ENCODE peak calls at places on chromosomes 5 and 9, in seven cellular contexts. C is ovary, W is H1, X is WERI-Rb-1, L is breast epithelium, A is SJCRH30, U is neuronal stem cell. N is an unnamed sample.

GRCh38 chr9:14942037-14942436 is 31.8 kb upstream of the FREM1 start:
- DNase-seq in C (no peak), W (no peak), X (no peak), L (no peak), A (no peak), U (no peak), N (no peak)

GRCh38 chr5:113090336-113091106 is 113.9 kb downstream of the DCP2 start:
- DNase-seq in C (peak; percentile 52), W (no peak), X (no peak), L (no peak), A (peak; percentile 72), U (no peak), N (no peak)

GRCh38 chr9:36721846-36722588 is 149.3 kb downstream of the MELK start:
- DNase-seq in C (peak; percentile 29), W (no peak), X (no peak), L (no peak), A (peak; percentile 28), U (no peak), N (no peak)

GRCh38 chr9:80049096-80049495 is 477.3 kb downstream of the TLE4 start:
- DNase-seq in C (no peak), W (no peak), X (no peak), L (no peak), A (no peak), U (no peak), N (peak; percentile 22)

GRCh38 chr5:138466058-138466899 is 1.0 kb downstream of the EGR1 start:
- DNase-seq in C (no peak), W (no peak), X (no peak), L (no peak), A (peak; percentile 17), U (no peak), N (peak; percentile 73)

GRCh38 chr5:95794070-95794516 is 28.4 kb downstream of the GLRX start:
- DNase-seq in C (no peak), W (no peak), X (no peak), L (no peak), A (no peak), U (no peak), N (no peak)

GRCh38 chr9:15155826-15156225 is 151.2 kb downstream of the TTC39B start:
- DNase-seq in C (no peak), W (no peak), X (no peak), L (no peak), A (peak; percentile 59), U (no peak), N (no peak)

GRCh38 chr5:127293373-127293772 is 2.8 kb downstream of the MEGF10 start:
- DNase-seq in C (no peak), W (no peak), X (no peak), L (no peak), A (no peak), U (no peak), N (no peak)

GRCh38 chr9:6428940-6429889 is 16.2 kb downstream of the UHRF2 start:
- DNase-seq in C (no peak), W (no peak), X (no peak), L (no peak), A (no peak), U (no peak), N (no peak)

GRCh38 chr5:151549713-151550112 is 41.4 kb downstream of the FAT2 start:
- DNase-seq in C (no peak), W (no peak), X (no peak), L (no peak), A (no peak), U (no peak), N (no peak)

GRCh38 chr9:79185866-79186265 is 385.9 kb upstream of the TLE4 start:
- DNase-seq in C (no peak), W (no peak), X (no peak), L (no peak), A (no peak), U (no peak), N (no peak)

GRCh38 chr5:53424691-53425597 is 55.5 kb upstream of the FST start:
- DNase-seq in C (no peak), W (no peak), X (no peak), L (no peak), A (peak; percentile 22), U (no peak), N (no peak)

GRCh38 chr9:93108301-93109041 is 12.5 kb downstream of the CARD19 start:
- DNase-seq in C (peak; percentile 26), W (no peak), X (no peak), L (no peak), A (no peak), U (no peak), N (peak; percentile 37)

GRCh38 chr5:103829585-103829984 is 267.0 kb upstream of the NUDT12 start:
- DNase-seq in C (no peak), W (no peak), X (peak; percentile 26), L (no peak), A (no peak), U (no peak), N (peak; percentile 27)

GRCh38 chr9:132042324-132042723 is 37.3 kb downstream of the MED27 start:
- DNase-seq in C (no peak), W (no peak), X (no peak), L (no peak), A (peak; percentile 36), U (no peak), N (no peak)

GRCh38 chr5:38011641-38012188 is 171.9 kb upstream of the GDNF start:
- DNase-seq in C (no peak), W (no peak), X (no peak), L (no peak), A (no peak), U (no peak), N (no peak)

GRCh38 chr5:43638556-43638955 is 35.6 kb downstream of the NNT start:
- DNase-seq in C (no peak), W (no peak), X (no peak), L (no peak), A (no peak), U (no peak), N (no peak)

GRCh38 chr5:74544811-74545210 is 95.7 kb downstream of the ENC1 start:
- DNase-seq in C (no peak), W (no peak), X (no peak), L (no peak), A (no peak), U (no peak), N (no peak)

GRCh38 chr9:74821636-74822035 is 66.1 kb downstream of the TRPM6 start:
- DNase-seq in C (no peak), W (no peak), X (no peak), L (no peak), A (peak; percentile 58), U (no peak), N (no peak)

GRCh38 chr9:126775926-126776325 is 28.9 kb upstream of the ZBTB43 start:
- DNase-seq in C (no peak), W (no peak), X (no peak), L (no peak), A (no peak), U (no peak), N (no peak)

GRCh38 chr5:154780128-154780527 is 25.0 kb downstream of the LARP1 start:
- DNase-seq in C (no peak), W (no peak), X (no peak), L (no peak), A (no peak), U (no peak), N (no peak)

GRCh38 chr5:62306494-62307363 is 723 bp downstream of the KIF2A start:
- DNase-seq in C (no peak), W (no peak), X (peak; percentile 42), L (peak; percentile 55), A (peak; percentile 61), U (no peak), N (peak; percentile 71)

GRCh38 chr5:41763096-41763495 is 107.1 kb downstream of the OXCT1 start:
- DNase-seq in C (no peak), W (no peak), X (no peak), L (no peak), A (peak; percentile 89), U (no peak), N (no peak)

GRCh38 chr5:102807878-102808502 is 52.9 kb downstream of the PAM start:
- DNase-seq in C (no peak), W (no peak), X (no peak), L (no peak), A (peak; percentile 53), U (peak; percentile 15), N (peak; percentile 19)

GRCh38 chr5:116454417-116454927 is 120.2 kb downstream of the SEMA6A start:
- DNase-seq in C (no peak), W (no peak), X (no peak), L (no peak), A (peak; percentile 94), U (no peak), N (no peak)

GRCh38 chr5:138951986-138952735 is 77.0 kb upstream of the LRRTM2 start:
- DNase-seq in C (no peak), W (no peak), X (no peak), L (no peak), A (no peak), U (no peak), N (no peak)

GRCh38 chr5:141704782-141705297 is 22.8 kb upstream of the ARAP3 start:
- DNase-seq in C (no peak), W (no peak), X (no peak), L (no peak), A (no peak), U (no peak), N (no peak)

GRCh38 chr5:129419292-129419691 is 40.8 kb upstream of the ADAMTS19 start:
- DNase-seq in C (no peak), W (no peak), X (no peak), L (no peak), A (no peak), U (no peak), N (no peak)

GRCh38 chr5:178463321-178464155 is 126.7 kb downstream of the COL23A1 start:
- DNase-seq in C (no peak), W (no peak), X (no peak), L (no peak), A (no peak), U (no peak), N (peak; percentile 23)

DNA sequence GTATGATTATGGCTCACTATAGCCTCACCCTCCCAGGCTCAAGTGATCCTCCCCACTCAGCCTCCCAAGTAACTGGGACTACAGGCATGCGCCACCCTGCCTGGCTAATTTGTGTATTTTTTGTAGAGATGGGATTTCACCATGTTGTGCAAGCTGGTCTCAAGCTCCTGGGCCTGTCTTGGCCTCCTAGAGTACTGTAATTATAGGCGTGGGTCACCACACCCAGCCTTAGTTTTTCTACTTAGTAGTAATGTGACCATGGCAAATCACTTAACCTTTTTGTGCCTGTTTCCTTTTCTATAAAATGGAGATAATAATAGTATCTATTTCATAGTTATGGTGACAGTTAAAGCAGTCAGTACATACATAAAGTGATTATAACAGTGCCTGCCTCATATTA is 22.2 kb downstream of the GLE1 start:
- DNase-seq in C (no peak), W (no peak), X (no peak), L (no peak), A (no peak), U (no peak), N (no peak)
- H3K36me3 ChIP-seq in C (no peaks in the 10 kb centered on the region), W (peaks cover 11% of the 10 kb centered on the region), X (peaks cover 67% of the 10 kb centered on the region), L (no peaks in the 10 kb centered on the region), A (peaks cover 46% of the 10 kb centered on the region), U (peaks cover 80% of the 10 kb centered on the region), N (peaks cover 6% of the 10 kb centered on the region)

GRCh38 chr9:89602978-89603628 is 1.7 kb upstream of the GADD45G start:
- DNase-seq in C (peak; percentile 93), W (peak; percentile 86), X (peak; percentile 95), L (peak; percentile 90), A (peak; percentile 97), U (peak; percentile 84), N (peak; percentile 87)
- H3K4me3 ChIP-seq in C (peak overlapping the region; percentile 74), W (peak overlapping the region; percentile 86), X (peak overlapping the region; percentile 97), L (peak overlapping the region; percentile 65), A (peak overlapping the region; percentile 97), U (no peak overlapping the region), N (peak overlapping the region; percentile 38)

GRCh38 chr9:133369419-133369818 is 6.4 kb downstream of the SURF4 start:
- DNase-seq in C (no peak), W (no peak), X (no peak), L (no peak), A (no peak), U (no peak), N (no peak)
- H3K36me3 ChIP-seq in C (no peaks in the 10 kb centered on the region), W (peaks cover 32% of the 10 kb centered on the region), X (peaks cover 71% of the 10 kb centered on the region), L (no peaks in the 10 kb centered on the region), A (peaks cover 47% of the 10 kb centered on the region), U (peaks cover 94% of the 10 kb centered on the region), N (peaks cover 42% of the 10 kb centered on the region)

GRCh38 chr5:177310332-177310731 is 1.4 kb downstream of the MXD3 start:
- DNase-seq in C (no peak), W (no peak), X (no peak), L (peak; percentile 48), A (no peak), U (no peak), N (no peak)
- H3K4me3 ChIP-seq in C (no peak overlapping the region), W (peak overlapping the region; percentile 64), X (no peak overlapping the region), L (no peak overlapping the region), A (peak overlapping the region; percentile 98), U (no peak overlapping the region), N (no peak overlapping the region)